ENCODE peak calls at places on chromosome 22, in four cellular contexts. T, K, M and A are unnamed samples.

GRCh38 chr22:40857309-40857851 is 432 bp downstream of the XPNPEP3 start:
- DNase-seq in K (no peak), M (no peak), T (no peak), A (no peak)

GRCh38 chr22:24434472-24435322 is 7.3 kb downstream of the ADORA2A start:
- DNase-seq in T (peak; percentile 90), M (no peak), K (no peak), A (peak; percentile 97)

GRCh38 chr22:39719559-39720450 is 149.3 kb downstream of the CACNA1I start:
- DNase-seq in T (no peak), M (no peak), K (no peak), A (no peak)

GRCh38 chr22:27019827-27020226 is 362.4 kb downstream of the MIAT start:
- DNase-seq in M (no peak), T (no peak), K (peak; percentile 31), A (no peak)

GRCh38 chr22:49372530-49373288 is 455.0 kb downstream of the BRD1 start:
- DNase-seq in T (no peak), K (peak; percentile 74), M (peak; percentile 23), A (no peak)

GRCh38 chr22:49400866-49401598 is 426.6 kb downstream of the BRD1 start:
- DNase-seq in M (no peak), T (no peak), K (no peak), A (no peak)

GRCh38 chr22:27504360-27504759 is 297.2 kb downstream of the MN1 start:
- DNase-seq in K (no peak), T (no peak), M (no peak), A (no peak)

GRCh38 chr22:24230911-24231656 is 13.8 kb downstream of the GGT5 start:
- DNase-seq in T (peak; percentile 40), K (peak; percentile 40), M (no peak), A (peak; percentile 61)

GRCh38 chr22:49007013-49007653 is 820.5 kb downstream of the BRD1 start:
- DNase-seq in T (no peak), M (no peak), K (peak; percentile 3), A (no peak)

GRCh38 chr22:39954584-39955055 is 5.6 kb upstream of the TMA7B start:
- DNase-seq in K (no peak), M (peak; percentile 24), T (no peak), A (no peak)

GRCh38 chr22:39995346-39996252 is 845 bp downstream of the FAM83F start:
- DNase-seq in K (peak; percentile 44), T (no peak), M (no peak), A (no peak)

GRCh38 chr22:31800065-31800464 is 46.2 kb downstream of the DEPDC5 start:
- DNase-seq in K (no peak), T (no peak), M (peak; percentile 90), A (no peak)

GRCh38 chr22:50247748-50248147 is 2.9 kb upstream of the TUBGCP6 start:
- DNase-seq in T (peak; percentile 91), M (peak; percentile 34), K (no peak), A (peak; percentile 91)

GRCh38 chr22:41834005-41834975 is 1.4 kb downstream of the SREBF2 start:
- DNase-seq in K (no peak), M (no peak), T (peak; percentile 43), A (peak; percentile 63)

GRCh38 chr22:30432520-30432919 is 7.0 kb downstream of the MTFP1 start:
- DNase-seq in T (no peak), K (no peak), M (no peak), A (no peak)

GRCh38 chr22:35835998-35836691 is 118.5 kb downstream of the APOL5 start:
- DNase-seq in K (peak; percentile 80), T (no peak), M (peak; percentile 80), A (no peak)

GRCh38 chr22:49577168-49578060 is 250.3 kb downstream of the BRD1 start:
- DNase-seq in T (no peak), M (no peak), K (no peak), A (no peak)

GRCh38 chr22:50165438-50166123 is 5.0 kb upstream of the PANX2 start:
- DNase-seq in M (no peak), T (no peak), K (no peak), A (no peak)

GRCh38 chr22:17472886-17473285 is 90.4 kb upstream of the SLC25A18 start:
- DNase-seq in K (no peak), M (no peak), T (no peak), A (no peak)

GRCh38 chr22:38080847-38081635 is 2.9 kb downstream of the SLC16A8 start:
- DNase-seq in M (peak; percentile 35), T (no peak), K (peak; percentile 72), A (no peak)

GRCh38 chr22:49883294-49883640 is 29.6 kb downstream of the ZBED4 start:
- DNase-seq in T (no peak), K (no peak), M (no peak), A (no peak)

GRCh38 chr22:26318975-26319374 is 110.1 kb upstream of the ASPHD2 start:
- DNase-seq in M (peak; percentile 32), K (no peak), T (no peak), A (no peak)

GRCh38 chr22:49232319-49233067 is 595.2 kb downstream of the BRD1 start:
- DNase-seq in M (no peak), K (no peak), T (no peak), A (no peak)

GRCh38 chr22:38272373-38273134 is at the start of gene TMEM184B:
- DNase-seq in M (peak; percentile 72), K (peak; percentile 93), T (peak; percentile 86), A (peak; percentile 83)

DNA sequence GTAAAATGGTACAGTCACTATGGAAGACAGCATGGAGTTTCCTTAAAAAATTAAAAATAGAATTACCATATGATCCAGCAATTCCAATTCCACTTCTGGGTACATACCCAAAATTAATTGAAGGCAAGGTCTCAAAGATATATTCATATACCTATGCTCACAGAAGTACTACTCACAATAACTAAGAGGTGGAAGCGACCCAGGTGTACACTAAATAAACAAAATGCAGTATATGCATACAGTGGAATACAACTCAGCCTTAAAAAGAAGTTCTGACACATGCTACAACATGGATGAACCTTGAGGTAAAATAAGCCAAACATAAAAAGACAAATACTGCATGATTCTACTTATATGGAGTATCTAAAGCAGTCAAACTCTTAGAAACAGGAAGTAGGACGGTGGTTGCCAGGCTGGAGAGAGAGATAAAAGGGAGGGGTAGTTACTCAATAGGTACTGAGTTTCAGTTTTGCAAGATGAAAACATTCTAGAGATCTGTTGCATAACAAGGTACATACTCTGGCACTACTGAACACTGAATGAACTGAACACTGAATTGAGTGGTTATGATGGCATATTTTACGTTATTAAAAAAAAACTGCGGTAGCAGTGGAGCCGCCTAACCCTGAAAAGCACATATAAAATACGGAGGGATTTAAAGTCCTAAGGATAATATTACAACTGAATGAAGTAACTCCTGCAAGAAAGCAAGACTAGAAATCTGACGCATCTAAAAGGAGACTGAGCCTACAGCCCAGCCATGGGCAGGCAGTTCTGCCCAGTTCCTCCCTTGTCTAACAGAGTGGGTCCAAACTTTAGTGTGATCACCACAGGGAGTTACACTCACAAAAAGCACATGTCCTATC is 12.8 kb downstream of the DGCR2 start:
- DNase-seq in M (no peak), T (peak; percentile 77), K (peak; percentile 63), A (peak; percentile 75)
- TF ChIP-seq EZH2phosphoT487 in M (no peak), T (no peak), K (no peak), A (no peak)

GRCh38 chr22:28771195-28771791 is 1.2 kb upstream of the CCDC117 start:
- DNase-seq in K (no peak), T (no peak), M (no peak), A (no peak)

GRCh38 chr22:28769394-28770085 is 3.0 kb upstream of the CCDC117 start:
- DNase-seq in K (no peak), T (no peak), M (no peak), A (no peak)

GRCh38 chr22:28772633-28773460 is at the start of gene CCDC117:
- DNase-seq in K (peak; percentile 97), T (peak; percentile 95), M (peak; percentile 79), A (peak; percentile 95)

GRCh38 chr22:28766628-28767027 is 5.9 kb upstream of the CCDC117 start:
- DNase-seq in K (no peak), M (no peak), T (no peak), A (no peak)

DNA sequence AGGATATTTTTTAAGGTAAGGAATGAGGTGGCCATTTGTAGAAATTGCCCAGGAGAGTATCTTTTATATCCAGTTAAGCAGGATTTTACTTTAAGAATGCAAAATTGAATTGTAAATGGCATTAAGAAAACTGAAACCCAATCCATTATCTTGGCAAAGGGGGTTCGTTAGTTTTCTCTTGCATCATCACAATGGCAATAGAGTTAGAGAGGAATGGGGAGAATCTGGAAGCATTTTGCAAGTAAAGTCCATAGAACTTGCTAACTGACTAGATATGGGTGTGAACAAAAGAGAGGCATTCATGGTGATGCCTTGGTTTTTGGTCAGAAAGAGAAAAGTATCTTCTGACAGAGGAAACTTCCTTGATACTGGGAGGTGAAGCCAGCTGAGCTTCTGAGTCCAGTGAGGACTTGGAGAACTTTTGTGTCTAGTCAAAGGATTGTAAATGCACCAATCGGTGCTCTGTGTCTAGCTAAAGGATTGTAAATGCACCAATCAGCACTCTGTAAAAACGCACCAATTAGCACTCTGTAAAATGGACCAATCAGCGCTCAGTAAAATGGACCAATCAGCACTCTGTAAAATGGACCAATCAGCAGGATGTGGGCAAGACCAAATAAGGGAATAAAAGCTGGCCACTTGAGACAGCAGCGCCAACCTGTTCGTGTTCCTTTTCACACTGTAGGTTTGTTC is 3.6 kb upstream of the CCDC117 start:
- DNase-seq in T (no peak), M (no peak), K (no peak), A (no peak)
- TF ChIP-seq EZH2phosphoT487 in T (no peak), M (no peak), K (no peak), A (no peak)

GRCh38 chr22:22207845-22208564 is 36.6 kb upstream of the VPREB1 start:
- DNase-seq in M (peak; percentile 80), T (peak; percentile 89), K (peak; percentile 89), A (peak; percentile 98)

GRCh38 chr22:22208657-22209056 is 35.9 kb upstream of the VPREB1 start:
- DNase-seq in M (no peak), K (no peak), T (no peak), A (no peak)

GRCh38 chr22:22213231-22213630 is 31.4 kb upstream of the VPREB1 start:
- DNase-seq in M (no peak), T (no peak), K (no peak), A (no peak)

GRCh38 chr22:22210889-22211833 is 33.4 kb upstream of the VPREB1 start:
- DNase-seq in T (no peak), M (no peak), K (no peak), A (no peak)

DNA sequence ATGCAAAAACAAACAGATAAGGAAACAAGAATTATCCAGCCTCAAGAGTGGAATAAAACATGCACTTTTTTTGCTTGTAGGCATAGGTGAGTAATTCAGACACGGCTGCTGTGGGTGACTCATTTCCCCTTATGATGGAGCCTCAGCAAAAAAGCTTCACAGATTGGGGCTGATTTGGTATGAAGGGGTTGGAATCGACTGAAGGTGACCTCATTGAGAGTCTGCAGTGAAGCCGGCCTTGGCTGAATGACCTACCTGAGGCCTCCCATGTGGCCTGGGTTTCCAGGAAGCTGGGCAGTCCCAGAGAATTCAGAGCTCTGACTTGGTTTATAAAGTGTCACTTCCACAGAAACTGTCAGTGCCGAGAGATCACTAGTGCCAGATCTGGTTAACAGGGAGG is 34.2 kb upstream of the VPREB1 start:
- DNase-seq in T (peak; percentile 41), M (peak; percentile 79), K (peak; percentile 41), A (no peak)
- TF ChIP-seq EZH2phosphoT487 in T (no peak), M (no peak), K (no peak), A (no peak)

GRCh38 chr22:44660051-44660830 is 41.8 kb upstream of the PRR5 start:
- DNase-seq in M (no peak), T (no peak), K (no peak), A (no peak)

GRCh38 chr22:44661070-44661469 is 40.9 kb upstream of the PRR5 start:
- DNase-seq in T (no peak), K (peak; percentile 38), M (no peak), A (no peak)

GRCh38 chr22:44661659-44662569 is 40.1 kb upstream of the PRR5 start:
- DNase-seq in T (no peak), K (no peak), M (no peak), A (peak; percentile 8)

GRCh38 chr22:44658371-44658953 is 43.5 kb upstream of the PRR5 start:
- DNase-seq in T (no peak), M (no peak), K (peak; percentile 68), A (no peak)

GRCh38 chr22:44659140-44659539 is 42.9 kb upstream of the PRR5 start:
- DNase-seq in K (peak; percentile 35), M (no peak), T (no peak), A (no peak)
- TF ChIP-seq EZH2phosphoT487 in K (no peak), M (no peak), T (no peak), A (no peak)